ENCODE peak calls at places on chromosomes 16 and 17, in eight cellular contexts. E is GM23338, K is breast epithelium, Y is transverse colon, X is prostate gland, L is upper lobe of left lung, Q is vagina, G is suprapubic skin. R is an unnamed sample.

GRCh38 chr17:79728169-79728907 is 2.4 kb upstream of the ENPP7 start:
- DNase-seq in K (peak; percentile 88), G (peak; percentile 81), L (peak; percentile 66), E (peak; percentile 95), Y (peak; percentile 79), X (peak; percentile 62), Q (no peak), R (peak; percentile 88)

GRCh38 chr17:9371019-9371418 is 204.6 kb downstream of the STX8 start:
- DNase-seq in Y (no peak), K (no peak), Q (no peak), G (no peak), L (no peak), X (no peak), E (no peak), R (no peak)

GRCh38 chr17:9670596-9670995 is 25.3 kb downstream of the USP43 start:
- DNase-seq in E (peak; percentile 13), Q (no peak), K (no peak), X (no peak), L (no peak), Y (no peak), G (no peak), R (no peak)

GRCh38 chr17:44279586-44280344 is 11.8 kb upstream of the SLC4A1 start:
- DNase-seq in Q (no peak), L (peak; percentile 88), Y (peak; percentile 80), X (peak; percentile 5), G (peak; percentile 71), E (peak; percentile 89), K (peak; percentile 32), R (peak; percentile 64)

GRCh38 chr17:35002876-35003551 is 22.7 kb downstream of the LIG3 start:
- DNase-seq in G (no peak), Y (no peak), X (peak; percentile 72), Q (no peak), E (no peak), K (no peak), L (no peak), R (peak; percentile 77)

GRCh38 chr17:43713494-43714162 is 45.0 kb downstream of the SOST start:
- DNase-seq in Y (no peak), E (peak; percentile 58), L (peak; percentile 87), Q (no peak), X (no peak), K (no peak), G (no peak), R (no peak)

GRCh38 chr17:7992516-7992915 is 9.9 kb upstream of the GUCY2D start:
- DNase-seq in L (no peak), X (no peak), Y (no peak), K (no peak), E (peak; percentile 12), G (no peak), Q (no peak), R (no peak)

GRCh38 chr17:7217113-7217987 is 2.3 kb downstream of the DLG4 start:
- DNase-seq in X (no peak), E (peak; percentile 89), L (peak; percentile 82), Y (peak; percentile 63), Q (no peak), K (no peak), G (no peak), R (peak; percentile 54)

GRCh38 chr17:59371426-59372099 is 40.1 kb downstream of the YPEL2 start:
- DNase-seq in X (no peak), K (no peak), Q (no peak), Y (peak; percentile 37), G (peak; percentile 80), E (no peak), L (no peak), R (no peak)

GRCh38 chr17:80792373-80792781 is 199.3 kb upstream of the CHMP6 start:
- DNase-seq in E (no peak), G (no peak), Q (peak; percentile 83), K (no peak), L (no peak), Y (no peak), X (no peak), R (no peak)

GRCh38 chr17:45900136-45900535 is 5.8 kb downstream of the MAPT start:
- DNase-seq in Y (no peak), X (no peak), E (no peak), Q (no peak), L (no peak), G (no peak), K (peak; percentile 24), R (no peak)

GRCh38 chr17:45895304-45895968 is 1.1 kb downstream of the MAPT start:
- DNase-seq in Q (no peak), G (peak; percentile 73), L (peak; percentile 84), X (no peak), Y (no peak), E (peak; percentile 51), K (no peak), R (no peak)

GRCh38 chr17:45895969-45896793 is 1.8 kb downstream of the MAPT start:
- DNase-seq in G (no peak), E (peak; percentile 46), Q (no peak), L (peak; percentile 82), X (no peak), K (no peak), Y (no peak), R (no peak)

GRCh38 chr17:45894022-45894784 is at the start of gene MAPT:
- DNase-seq in X (peak; percentile 87), G (peak; percentile 92), K (peak; percentile 78), Q (no peak), E (peak; percentile 90), L (peak; percentile 98), Y (peak; percentile 88), R (peak; percentile 90)

DNA sequence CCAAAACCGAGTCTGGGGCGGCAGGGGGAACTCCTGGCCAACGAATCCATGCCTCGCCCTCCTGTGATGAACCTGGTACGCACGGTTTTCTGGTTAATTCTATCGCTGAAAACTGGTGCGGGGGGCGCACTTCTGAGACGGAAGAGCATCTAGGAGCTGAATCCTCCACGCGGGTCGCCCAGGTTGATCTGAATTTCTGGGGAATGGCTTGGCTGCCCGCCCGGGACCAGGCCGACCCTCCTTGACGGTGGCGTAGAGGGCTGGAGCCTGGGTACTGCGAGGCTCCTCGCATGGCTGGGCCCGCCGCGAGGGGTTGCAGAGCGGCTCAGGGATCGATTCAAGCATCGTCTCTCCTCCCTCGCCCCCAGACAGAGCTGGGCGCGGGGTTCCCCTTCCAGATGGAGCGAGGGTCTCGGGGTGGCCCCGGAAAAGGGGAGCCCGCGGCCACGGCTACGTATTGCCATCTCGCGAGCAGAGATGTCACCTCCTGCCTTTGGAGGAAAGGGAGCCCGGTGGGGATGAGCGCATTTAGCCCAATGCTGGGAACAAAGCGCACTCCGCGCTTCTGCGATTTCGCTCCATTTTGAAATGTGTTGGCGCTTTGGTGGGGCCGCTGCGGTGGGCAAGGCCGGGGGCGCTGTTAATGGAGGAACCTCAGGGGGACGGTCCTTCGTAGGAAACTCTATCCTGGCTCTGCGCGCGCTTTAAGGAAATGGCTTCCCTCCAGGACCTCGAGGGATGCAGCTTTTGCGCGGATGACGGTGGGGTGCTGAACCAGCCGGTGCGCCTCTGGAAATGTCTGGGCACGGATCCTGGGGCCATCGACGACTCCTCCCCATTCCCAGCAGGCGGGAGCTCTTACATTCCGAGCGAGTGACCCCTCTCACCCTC is 2.7 kb downstream of the MAPT start:
- DNase-seq in X (no peak), L (peak; percentile 77), K (no peak), E (peak; percentile 86), Y (no peak), G (no peak), Q (no peak), R (no peak)
- TF ChIP-seq POLR2AphosphoS5 in X (no peak), L (no peak), K (no peak), E (no peak), Y (no peak), G (no peak), Q (no peak), R (no peak)

DNA sequence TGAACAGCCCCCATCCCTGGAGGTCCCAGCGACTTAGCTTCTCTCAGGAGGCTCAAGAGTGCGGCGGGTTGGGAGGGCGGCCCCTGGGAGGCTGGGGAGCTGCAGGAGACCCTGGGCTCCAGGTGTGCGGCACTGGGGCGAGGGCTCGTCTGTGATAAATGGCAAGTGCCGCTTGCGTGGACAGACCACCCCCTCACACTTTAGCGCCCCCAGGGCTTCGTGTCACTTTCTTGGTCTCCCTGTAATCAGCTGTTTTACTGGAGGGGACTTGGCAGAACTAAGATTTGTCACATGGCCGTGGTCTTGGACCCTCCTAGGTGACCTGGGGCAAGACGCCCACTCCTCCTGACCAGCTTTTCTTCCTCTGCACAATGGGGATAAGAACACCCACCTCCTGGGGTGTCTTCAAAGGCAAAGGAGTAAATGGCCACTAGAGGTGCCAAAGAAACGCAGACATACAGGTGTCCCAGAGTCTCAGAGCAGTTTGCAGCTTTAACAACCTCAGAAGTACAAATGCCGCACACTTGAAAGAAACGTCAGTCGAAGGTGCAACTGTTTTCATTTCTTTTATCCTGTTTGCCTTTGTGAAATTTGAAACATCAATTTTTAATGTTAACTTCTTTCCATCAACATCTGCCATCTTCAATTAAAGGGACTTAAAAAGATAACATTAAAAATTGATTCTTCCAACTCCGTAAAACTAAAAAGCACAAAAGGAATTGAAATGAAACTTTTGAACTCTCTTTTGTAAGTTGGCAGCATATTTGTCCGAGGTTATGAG is 946 bp downstream of the OSGIN1 start:
- DNase-seq in Y (no peak), Q (no peak), K (peak; percentile 57), L (no peak), E (peak; percentile 66), G (no peak), X (peak; percentile 49), R (no peak)
- TF ChIP-seq CTCF in Y (peak; percentile 56), Q (no peak), K (peak; percentile 30), L (peak; percentile 44), E (peak; percentile 49), G (no peak), X (peak; percentile 48), R (peak; percentile 37)

GRCh38 chr16:16006650-16007049 is 57.2 kb downstream of the ABCC1 start:
- DNase-seq in L (peak; percentile 50), E (no peak), G (no peak), K (no peak), Y (no peak), X (no peak), Q (no peak), R (no peak)

GRCh38 chr16:16004314-16004749 is 54.9 kb downstream of the ABCC1 start:
- DNase-seq in G (no peak), Y (no peak), X (no peak), L (no peak), E (no peak), Q (no peak), K (no peak), R (no peak)

GRCh38 chr16:16003719-16004313 is 54.4 kb downstream of the ABCC1 start:
- DNase-seq in Q (no peak), K (no peak), L (no peak), G (no peak), Y (no peak), X (no peak), E (no peak), R (no peak)

GRCh38 chr16:16007743-16008111 is 58.3 kb downstream of the ABCC1 start:
- DNase-seq in X (no peak), Q (no peak), E (no peak), K (no peak), Y (peak; percentile 43), L (no peak), G (no peak), R (no peak)

DNA sequence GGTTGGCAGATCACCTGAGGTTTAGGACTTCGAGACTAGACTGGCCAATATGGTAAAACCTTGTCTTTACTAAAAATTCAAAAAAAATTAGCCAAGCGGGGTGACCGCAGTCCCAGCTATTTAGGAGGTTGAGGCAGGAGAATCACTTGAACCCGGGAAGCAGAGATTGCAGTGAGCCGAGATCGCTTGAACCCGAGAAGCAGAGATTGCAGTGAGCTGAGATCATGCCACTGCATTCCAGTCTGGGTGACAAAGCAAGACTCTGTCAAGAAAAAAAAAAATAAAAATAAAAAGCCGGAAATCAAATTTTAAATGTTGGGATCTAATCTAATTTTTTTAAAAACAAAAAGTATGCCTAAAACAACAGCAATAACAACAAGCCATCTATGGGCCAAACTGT is 56.3 kb downstream of the ABCC1 start:
- DNase-seq in Y (no peak), L (no peak), X (no peak), E (no peak), Q (no peak), K (no peak), G (no peak), R (no peak)
- TF ChIP-seq POLR2AphosphoS5 in Y (no peak), L (no peak), X (no peak), E (no peak), Q (no peak), K (no peak), G (no peak), R (no peak)

GRCh38 chr17:57892820-57893595 is 43.2 kb upstream of the MRPS23 start:
- DNase-seq in X (peak; percentile 85), L (no peak), E (peak; percentile 58), K (peak; percentile 96), G (peak; percentile 95), Y (peak; percentile 81), Q (peak; percentile 99), R (peak; percentile 81)
- TF ChIP-seq CTCF in X (no peak), L (no peak), E (no peak), K (no peak), G (no peak), Y (peak; percentile 4), Q (peak; percentile 12), R (no peak)

R was measured in stomach.